ENCODE peak calls at places on chromosomes 11 and 22, in ten cellular contexts. C, G, T, Q, F, Z, H, N, W and L are unnamed samples.

GRCh38 chr11:117299351-117300300 is 8.5 kb downstream of the BACE1-AS start:
- DNase-seq in G (no peak), W (no peak), C (no peak), Z (no peak), Q (no peak), T (no peak), F (no peak), H (no peak), N (no peak), L (peak)

GRCh38 chr11:44246726-44247125 is 63.2 kb downstream of the ALX4 start:
- DNase-seq in N (peak), T (no peak), C (no peak), Z (no peak), G (no peak), H (no peak), F (no peak), W (no peak), Q (no peak), L (no peak)

GRCh38 chr11:9752091-9752490 is 88.2 kb downstream of the SWAP70 start:
- DNase-seq in C (no peak), N (peak), H (no peak), G (no peak), W (no peak), T (no peak), F (peak), Q (no peak), Z (no peak), L (no peak)

GRCh38 chr11:122137081-122137793 is 21.2 kb upstream of the BLID start:
- DNase-seq in W (no peak), Z (no peak), N (peak), G (no peak), H (no peak), F (peak), T (peak), C (no peak), Q (peak), L (no peak)

GRCh38 chr11:17986007-17986710 is 26.7 kb downstream of the SERGEF start:
- DNase-seq in C (no peak), T (peak), Q (no peak), H (peak), W (no peak), G (no peak), F (peak), N (peak), Z (no peak), L (no peak)

GRCh38 chr22:32571764-32572163 is 97.2 kb downstream of the FBXO7 start:
- DNase-seq in C (no peak), N (no peak), Z (no peak), T (no peak), H (no peak), G (no peak), F (no peak), W (no peak), Q (no peak), L (no peak)

GRCh38 chr11:64492561-64492960 is 98.5 kb upstream of the SLC22A12 start:
- DNase-seq in H (no peak), W (no peak), F (no peak), G (no peak), Q (no peak), T (no peak), N (no peak), C (no peak), Z (no peak), L (no peak)

GRCh38 chr11:98979212-98979611 is 41.5 kb upstream of the CNTN5 start:
- DNase-seq in H (no peak), C (no peak), W (no peak), Q (no peak), Z (no peak), G (no peak), N (no peak), T (no peak), F (no peak), L (no peak)

GRCh38 chr22:21047730-21048129 is 2.0 kb downstream of the LRRC74B start:
- DNase-seq in Q (no peak), G (no peak), Z (no peak), W (no peak), T (no peak), F (no peak), N (no peak), H (no peak), C (no peak), L (no peak)

GRCh38 chr11:61701298-61701993 is 21.3 kb downstream of the DAGLA start:
- DNase-seq in F (peak), G (no peak), N (no peak), C (no peak), Q (peak), W (no peak), T (no peak), H (no peak), Z (no peak), L (peak)

GRCh38 chr11:19460718-19461405 is 220.1 kb upstream of the E2F8 start:
- DNase-seq in H (peak), Z (no peak), F (no peak), W (no peak), T (peak), Q (no peak), N (peak), C (no peak), G (no peak), L (no peak)

GRCh38 chr11:82889133-82890001 is 10.9 kb downstream of the PRCP start:
- DNase-seq in N (no peak), G (no peak), Z (no peak), W (no peak), C (no peak), T (peak), H (no peak), F (no peak), Q (no peak), L (no peak)

GRCh38 chr11:131409307-131409706 is 38.9 kb downstream of the NTM start:
- DNase-seq in N (no peak), C (no peak), F (no peak), Z (no peak), G (no peak), T (no peak), Q (peak), W (no peak), H (no peak), L (no peak)